ENCODE peak calls at places on chromosomes 3 and 15, in five cellular contexts. E, K, H, R and G are unnamed samples.

GRCh38 chr15:25543156-25543555 is 104.3 kb upstream of the UBE3A start:
- DNase-seq in E (peak), K (peak), H (no peak), R (peak), G (no peak)

GRCh38 chr3:194723846-194724618 is 38.3 kb downstream of the FAM43A start:
- DNase-seq in E (no peak), K (no peak), H (no peak), R (no peak), G (no peak)

GRCh38 chr3:53478166-53478830 is 16.1 kb upstream of the CACNA1D start:
- DNase-seq in E (no peak), K (no peak), H (no peak), R (no peak), G (no peak)

GRCh38 chr15:95263751-95264150 is 1032.4 kb downstream of the MCTP2 start:
- DNase-seq in E (no peak), K (no peak), H (no peak), R (no peak), G (no peak)

GRCh38 chr3:190513409-190514162 is at the start of gene IL1RAP:
- DNase-seq in E (peak), K (peak), H (peak), R (peak), G (peak)

GRCh38 chr15:35907507-35907906 is 361.5 kb upstream of the DPH6 start:
- DNase-seq in E (no peak), K (peak), H (no peak), R (no peak), G (no peak)

GRCh38 chr15:52102468-52102867 is 10.1 kb downstream of the BCL2L10 start:
- DNase-seq in E (peak), K (peak), H (no peak), R (peak), G (no peak)

GRCh38 chr3:25854635-25855034 is 64.7 kb downstream of the OXSM start:
- DNase-seq in E (peak), K (peak), H (no peak), R (peak), G (no peak)

GRCh38 chr3:47283596-47284364 is 1.0 kb downstream of the KLHL18 start:
- DNase-seq in E (no peak), K (peak), H (no peak), R (peak), G (no peak)

GRCh38 chr3:159964166-159964973 is 24.3 kb upstream of the IL12A start:
- DNase-seq in E (peak), K (peak), H (no peak), R (peak), G (no peak)

GRCh38 chr15:70121656-70122297 is 24.1 kb upstream of the TLE3 start:
- DNase-seq in E (no peak), K (peak), H (no peak), R (peak), G (no peak)

GRCh38 chr15:40046721-40047412 is 7.9 kb upstream of the SRP14 start:
- DNase-seq in E (peak), K (peak), H (no peak), R (peak), G (no peak)

GRCh38 chr3:172840913-172841312 is 90.4 kb downstream of the ECT2 start:
- DNase-seq in E (no peak), K (no peak), H (no peak), R (no peak), G (no peak)

GRCh38 chr3:153829596-153830170 is 291.5 kb upstream of the ARHGEF26 start:
- DNase-seq in E (no peak), K (peak), H (no peak), R (peak), G (no peak)

GRCh38 chr3:46881819-46882376 is 4.4 kb downstream of the PTH1R start:
- DNase-seq in E (no peak), K (peak), H (no peak), R (peak), G (no peak)

GRCh38 chr3:125481786-125482185 is 38.2 kb downstream of the SNX4 start:
- DNase-seq in E (no peak), K (no peak), H (no peak), R (no peak), G (no peak)

GRCh38 chr3:153285194-153285641 is 123.2 kb downstream of the RAP2B start:
- DNase-seq in E (peak), K (peak), H (no peak), R (peak), G (peak)

GRCh38 chr15:29449136-29449535 is 179.5 kb upstream of the NSMCE3 start:
- DNase-seq in E (no peak), K (no peak), H (no peak), R (no peak), G (no peak)

GRCh38 chr3:179056326-179056725 is 15.3 kb downstream of the ZMAT3 start:
- DNase-seq in E (no peak), K (no peak), H (no peak), R (no peak), G (no peak)

GRCh38 chr3:44050867-44051266 is 190.8 kb upstream of the TOPAZ1 start:
- DNase-seq in E (no peak), K (no peak), H (no peak), R (no peak), G (no peak)

GRCh38 chr3:38271552-38271951 is 5.9 kb downstream of the SLC22A13 start:
- DNase-seq in E (no peak), K (no peak), H (no peak), R (no peak), G (no peak)

GRCh38 chr15:25170113-25170731 is 215.4 kb downstream of the SNRPN start:
- DNase-seq in E (no peak), K (no peak), H (peak), R (no peak), G (peak)

GRCh38 chr15:35606345-35606744 is 60.4 kb upstream of the DPH6 start:
- DNase-seq in E (no peak), K (no peak), H (no peak), R (no peak), G (no peak)

GRCh38 chr3:128340904-128341555 is 125.7 kb downstream of the DNAJB8 start:
- DNase-seq in E (no peak), K (no peak), H (peak), R (no peak), G (peak)

GRCh38 chr3:32814371-32814770 is 3.4 kb upstream of the TRIM71 start:
- DNase-seq in E (no peak), K (no peak), H (no peak), R (no peak), G (no peak)

DNA sequence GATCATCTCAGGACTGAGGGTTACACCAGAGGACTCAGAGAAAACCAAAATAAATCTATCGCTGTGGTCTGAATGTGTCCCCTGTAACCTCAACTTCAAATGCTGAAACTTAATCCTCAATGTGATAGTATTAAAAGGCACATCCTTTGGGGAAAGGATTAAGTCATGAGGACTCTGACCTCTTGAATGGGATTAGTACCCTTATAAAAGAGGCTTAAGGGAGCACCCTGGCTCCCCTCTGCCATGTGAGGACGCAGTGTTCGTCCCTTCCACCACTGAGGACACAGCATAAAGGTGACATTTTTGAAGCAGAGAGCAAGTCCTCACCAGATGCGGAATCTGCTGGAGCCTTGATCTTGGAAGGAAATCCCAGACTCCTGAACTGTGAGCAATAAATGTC is 39.5 kb downstream of the SRPRB start:
- DNase-seq in E (no peak), K (no peak), H (no peak), R (no peak), G (no peak)
- TF ChIP-seq CTCF in E (no peak), K (no peak), H (no peak), R (no peak), G (no peak)

GRCh38 chr3:132268956-132269355 is 48.3 kb upstream of the ACP3 start:
- DNase-seq in E (peak), K (peak), H (no peak), R (peak), G (no peak)
- TF ChIP-seq CTCF in E (peak), K (peak), H (peak), R (peak), G (peak)

GRCh38 chr3:40387001-40387894 is at the start of gene ENTPD3:
- DNase-seq in E (no peak), K (no peak), H (peak), R (peak), G (no peak)
- TF ChIP-seq CTCF in E (no peak), K (no peak), H (no peak), R (no peak), G (no peak)

GRCh38 chr15:44319385-44319784 is 30.9 kb downstream of the GOLM2 start:
- DNase-seq in E (no peak), K (no peak), H (no peak), R (no peak), G (no peak)
- TF ChIP-seq CTCF in E (no peak), K (no peak), H (no peak), R (no peak), G (no peak)

GRCh38 chr3:177640319-177640997 is 443.2 kb upstream of the TBL1XR1 start:
- DNase-seq in E (no peak), K (no peak), H (no peak), R (no peak), G (no peak)
- TF ChIP-seq CTCF in E (no peak), K (no peak), H (no peak), R (no peak), G (no peak)

GRCh38 chr3:41574900-41575299 is 375.6 kb downstream of the CTNNB1 start:
- DNase-seq in E (no peak), K (peak), H (no peak), R (no peak), G (no peak)
- TF ChIP-seq CTCF in E (peak), K (no peak), H (no peak), R (no peak), G (no peak)

DNA sequence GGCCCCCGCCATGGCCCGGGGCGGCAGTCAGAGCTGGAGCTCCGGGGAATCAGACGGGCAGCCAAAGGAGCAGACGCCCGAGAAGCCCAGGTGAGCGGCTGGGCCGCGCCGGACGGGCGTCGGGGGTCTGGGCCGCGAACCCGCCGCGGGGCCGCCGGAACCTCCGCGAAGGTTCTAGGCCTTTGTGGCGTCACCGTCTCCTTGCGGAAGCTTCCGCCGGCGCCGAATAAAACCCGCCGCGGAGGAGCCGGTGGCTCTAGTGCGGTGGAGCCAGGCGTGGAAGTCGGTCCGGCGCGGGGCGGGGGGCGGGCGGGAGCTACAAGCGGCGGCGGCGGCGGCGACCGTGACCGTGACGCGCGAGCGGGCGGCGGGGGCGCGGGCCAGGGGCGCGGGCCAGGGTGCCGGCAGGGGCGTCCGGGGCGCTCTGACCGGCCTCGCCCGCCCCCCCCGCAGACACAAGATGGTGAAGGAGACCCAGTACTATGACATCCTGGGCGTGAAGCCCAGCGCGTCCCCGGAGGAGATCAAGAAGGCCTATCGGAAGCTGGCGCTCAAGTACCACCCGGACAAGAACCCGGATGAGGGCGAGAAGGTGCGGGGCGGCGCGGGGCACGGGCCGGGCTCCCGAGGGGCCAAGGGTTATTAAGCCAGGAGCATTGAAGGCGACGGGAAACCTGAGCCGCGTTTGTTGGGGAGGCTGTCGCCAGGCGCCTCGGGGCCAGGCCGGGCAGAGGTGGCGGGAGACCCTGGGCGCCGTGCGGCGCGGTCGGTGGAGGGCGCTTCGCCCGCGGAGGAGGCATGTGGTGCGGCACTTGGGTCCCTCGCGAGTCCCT is at the start of gene DNAJA4:
- DNase-seq in E (no peak), K (peak), H (peak), R (peak), G (peak)
- TF ChIP-seq CTCF in E (no peak), K (no peak), H (peak), R (no peak), G (peak)

GRCh38 chr3:54761661-54762060 is 166.2 kb downstream of the LRTM1 start:
- DNase-seq in E (no peak), K (no peak), H (no peak), R (no peak), G (no peak)

GRCh38 chr3:54760226-54760625 is 167.6 kb downstream of the LRTM1 start:
- DNase-seq in E (no peak), K (no peak), H (no peak), R (peak), G (no peak)

GRCh38 chr3:54758461-54758860 is 169.4 kb downstream of the LRTM1 start:
- DNase-seq in E (no peak), K (no peak), H (no peak), R (no peak), G (no peak)

GRCh38 chr3:54755746-54756145 is 172.1 kb downstream of the LRTM1 start:
- DNase-seq in E (no peak), K (no peak), H (no peak), R (no peak), G (no peak)

GRCh38 chr3:54756330-54756731 is 171.5 kb downstream of the LRTM1 start:
- DNase-seq in E (no peak), K (peak), H (no peak), R (peak), G (no peak)
- TF ChIP-seq CTCF in E (no peak), K (no peak), H (no peak), R (no peak), G (no peak)